ENCODE peak calls at places on chromosomes 4 and X, in five cellular contexts. K, N, J, G and T are unnamed samples. For H3K9me3, the result is how much of the 10 kb centered on the place peaks cover.

GRCh38 chrX:9581771-9582396 is 117.0 kb downstream of the TBL1X start:
- DNase-seq in G (no peak), J (no peak), N (no peak), K (no peak), T (no peak)

GRCh38 chrX:41516995-41517660 is 70.0 kb downstream of the NYX start:
- DNase-seq in G (no peak), N (no peak), J (no peak), K (no peak), T (no peak)

GRCh38 chrX:30156880-30157560 is 58.3 kb upstream of the MAGEB2 start:
- DNase-seq in G (no peak), J (no peak), N (no peak), K (no peak), T (no peak)

GRCh38 chrX:124719060-124719459 is 372.7 kb downstream of the SH2D1A start:
- DNase-seq in K (no peak), N (no peak), G (no peak), J (no peak), T (no peak)

GRCh38 chr4:66169341-66169740 is 499.1 kb upstream of the EPHA5 start:
- DNase-seq in N (no peak), K (no peak), G (no peak), J (no peak), T (no peak)

GRCh38 chr4:165058676-165059075 is 5.0 kb downstream of the TRIM75 start:
- DNase-seq in G (no peak), K (no peak), J (no peak), N (no peak), T (no peak)

GRCh38 chrX:23504895-23505294 is 162.4 kb upstream of the PRDX4 start:
- DNase-seq in N (no peak), J (no peak), K (no peak), G (no peak), T (no peak)

GRCh38 chr4:125319311-125319710 is 4.6 kb downstream of the FAT4 start:
- DNase-seq in N (no peak), J (no peak), G (no peak), K (no peak), T (no peak)

GRCh38 chr4:22460266-22460665 is 55.6 kb downstream of the ADGRA3 start:
- DNase-seq in G (no peak), N (no peak), K (no peak), J (no peak), T (no peak)

GRCh38 chr4:73730292-73730691 is 10.1 kb upstream of the CXCL8 start:
- DNase-seq in G (no peak), N (no peak), K (no peak), J (no peak), T (no peak)

GRCh38 chr4:21973850-21974249 is 25.3 kb upstream of the KCNIP4 start:
- DNase-seq in N (no peak), G (no peak), K (no peak), J (no peak), T (no peak)

GRCh38 chr4:137156054-137156453 is 376.2 kb downstream of the PCDH18 start:
- DNase-seq in J (no peak), G (no peak), N (no peak), K (no peak), T (no peak)

GRCh38 chr4:7029212-7029611 is 14.0 kb upstream of the TADA2B start:
- DNase-seq in G (no peak), K (no peak), J (no peak), N (no peak), T (no peak)

GRCh38 chr4:185833055-185833598 is 21.1 kb upstream of the SORBS2 start:
- DNase-seq in J (no peak), G (no peak), N (no peak), K (no peak), T (no peak)

GRCh38 chrX:41723305-41723704 is 676 bp upstream of the GPR82 start:
- DNase-seq in G (no peak), N (no peak), K (no peak), J (no peak), T (no peak)

GRCh38 chr4:18593297-18594002 is 571.9 kb upstream of the LCORL start:
- DNase-seq in K (peak), J (no peak), N (peak), G (peak), T (peak)

GRCh38 chrX:17634542-17635207 is 102.6 kb upstream of the SCML1 start:
- DNase-seq in G (no peak), K (no peak), J (no peak), N (no peak), T (no peak)

GRCh38 chrX:114152801-114153200 is 431.1 kb upstream of the HTR2C start:
- DNase-seq in N (no peak), J (no peak), K (no peak), G (no peak), T (no peak)

GRCh38 chr4:48064349-48064748 is 47.8 kb downstream of the NIPAL1 start:
- DNase-seq in K (no peak), G (no peak), N (no peak), J (no peak), T (no peak)

GRCh38 chr4:145937990-145938611 is 522 bp downstream of the ZNF827 start:
- DNase-seq in K (no peak), N (peak), J (no peak), G (peak), T (no peak)

GRCh38 chr4:72779256-72779655 is 210.2 kb upstream of the ADAMTS3 start:
- DNase-seq in K (no peak), G (no peak), J (no peak), N (no peak), T (no peak)

GRCh38 chrX:24672701-24673190 is 21.0 kb upstream of the POLA1 start:
- DNase-seq in J (no peak), K (no peak), N (no peak), G (no peak), T (no peak)

GRCh38 chr4:83252782-83253405 is 31.7 kb downstream of the COQ2 start:
- DNase-seq in G (peak), J (no peak), N (peak), K (no peak), T (peak)

GRCh38 chr4:55080174-55080865 is 45.1 kb downstream of the KDR start:
- DNase-seq in J (no peak), G (no peak), K (no peak), N (no peak), T (no peak)

DNA sequence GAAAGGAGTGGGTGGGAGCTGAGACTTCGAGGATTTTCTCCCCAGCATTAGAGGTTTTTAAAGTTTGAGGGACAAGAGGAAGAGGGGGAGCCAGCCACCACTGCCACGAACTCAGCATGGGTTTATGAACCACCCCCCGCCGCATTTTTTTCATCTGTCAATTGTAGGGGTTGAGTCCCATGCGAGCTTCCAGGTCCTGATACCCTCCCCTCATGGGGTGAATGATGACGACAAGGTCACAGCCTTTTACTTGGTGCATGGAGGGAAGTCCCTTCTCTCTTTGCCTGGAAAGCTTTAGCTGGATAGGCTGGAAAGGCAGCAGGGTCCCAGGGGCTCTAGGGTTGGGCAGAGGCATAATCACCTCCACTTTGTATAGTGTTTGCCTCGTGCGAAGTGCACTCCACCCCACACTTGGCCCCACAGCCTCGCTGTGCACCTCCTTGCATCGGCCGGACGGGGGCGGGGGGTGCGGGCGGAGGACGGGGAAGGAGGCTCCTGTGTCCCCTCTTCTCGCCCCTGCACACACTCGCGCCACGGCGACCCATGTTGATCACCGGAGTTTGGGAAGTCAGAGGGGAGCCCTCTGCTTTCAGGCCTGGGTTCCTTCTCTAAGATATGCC is 3.7 kb upstream of the NKX1-1 start:
- DNase-seq in N (no peak), K (no peak), J (no peak), G (peak), T (no peak)
- H3K9me3 ChIP-seq in N (under half), K (under half), J (under half), G (under half), T (under half)

GRCh38 chr4:11598591-11598990 is 169.9 kb upstream of the HS3ST1 start:
- DNase-seq in K (no peak), N (no peak), G (no peak), J (no peak), T (no peak)
- H3K9me3 ChIP-seq in K (under half), N (under half), G (under half), J (under half), T (under half)

DNA sequence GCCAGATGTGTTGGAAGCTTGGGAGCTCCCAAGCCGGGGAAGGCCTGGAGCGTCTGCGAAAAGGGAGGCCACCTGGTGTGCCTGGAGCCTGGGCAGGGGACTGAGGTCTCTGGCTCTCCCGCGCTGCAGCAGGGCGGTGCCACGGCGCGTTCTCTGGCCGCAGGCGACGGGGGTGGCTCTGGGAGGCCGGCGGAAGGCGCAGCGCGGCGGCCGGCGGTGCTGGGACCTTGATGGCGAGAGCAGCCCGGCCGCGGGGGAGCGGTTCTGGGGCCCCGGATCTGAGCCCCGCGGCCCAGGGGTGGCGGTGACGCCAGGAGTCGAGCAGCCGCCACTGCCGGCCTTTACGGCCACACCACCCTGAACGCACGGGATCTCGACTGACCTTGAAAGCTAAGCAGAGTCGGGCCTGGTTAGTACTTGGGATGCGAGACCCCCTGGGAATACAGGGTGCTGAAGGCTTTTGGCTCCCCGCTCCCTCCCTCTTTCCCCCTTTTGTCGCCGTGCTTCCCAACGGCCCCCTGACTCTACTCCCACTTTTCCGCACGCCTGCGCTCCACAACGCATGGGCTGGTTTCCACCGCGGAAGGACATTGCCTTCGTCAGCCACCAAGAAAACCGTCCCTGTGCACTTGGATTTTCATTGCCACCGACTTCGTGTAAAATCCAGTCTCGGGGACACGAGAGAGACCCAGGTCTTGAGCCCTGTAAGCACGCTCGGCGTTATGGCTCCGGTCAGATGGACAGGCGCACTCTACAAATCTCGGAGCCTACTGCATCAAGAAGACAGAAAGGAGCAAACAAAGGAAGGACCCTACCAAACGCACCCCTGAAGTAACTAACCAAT is 9.5 kb downstream of the FRG2 start:
- DNase-seq in N (no peak), G (no peak), J (no peak), K (no peak), T (no peak)
- H3K9me3 ChIP-seq in N (under half), G (under half), J (under half), K (under half), T (under half)

DNA sequence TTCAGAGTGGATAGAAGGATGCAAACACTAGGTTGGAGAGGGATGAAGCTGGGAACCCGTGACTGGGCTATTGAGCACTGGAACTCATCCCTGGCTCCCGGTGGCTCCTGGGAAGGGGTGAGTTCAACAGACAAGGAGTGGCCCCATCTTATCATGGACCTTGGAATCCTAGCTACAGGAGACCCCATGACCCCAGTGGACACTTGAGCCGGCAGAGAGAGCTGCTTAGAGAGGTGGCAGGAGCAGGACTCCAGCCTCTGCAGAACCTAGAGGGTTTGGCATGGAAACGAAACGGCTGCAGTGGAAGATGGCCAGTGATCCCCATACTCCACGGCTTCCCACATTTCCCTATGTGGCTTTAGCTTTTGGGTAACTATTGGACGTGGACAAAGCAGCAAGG is 205.8 kb upstream of the SPANXN1 start:
- DNase-seq in J (no peak), N (no peak), K (no peak), G (no peak), T (no peak)
- H3K9me3 ChIP-seq in J (under half), N (under half), K (under half), G (under half), T (under half)

GRCh38 chrX:19245711-19246269 is 97.9 kb upstream of the PDHA1 start:
- DNase-seq in N (no peak), J (no peak), K (no peak), G (no peak), T (no peak)
- H3K9me3 ChIP-seq in N (under half), J (under half), K (under half), G (under half), T (under half)

GRCh38 chrX:154308108-154308946 is 12.7 kb downstream of the TKTL1 start:
- DNase-seq in J (no peak), N (peak), K (peak), G (peak), T (peak)

GRCh38 chrX:154309041-154309775 is 13.6 kb downstream of the TKTL1 start:
- DNase-seq in J (no peak), G (no peak), K (no peak), N (no peak), T (no peak)

GRCh38 chrX:154307207-154307606 is 11.6 kb downstream of the TKTL1 start:
- DNase-seq in N (no peak), K (no peak), J (no peak), G (no peak), T (no peak)

GRCh38 chrX:154304901-154305300 is 9.3 kb downstream of the TKTL1 start:
- DNase-seq in N (no peak), G (no peak), K (no peak), J (no peak), T (no peak)

DNA sequence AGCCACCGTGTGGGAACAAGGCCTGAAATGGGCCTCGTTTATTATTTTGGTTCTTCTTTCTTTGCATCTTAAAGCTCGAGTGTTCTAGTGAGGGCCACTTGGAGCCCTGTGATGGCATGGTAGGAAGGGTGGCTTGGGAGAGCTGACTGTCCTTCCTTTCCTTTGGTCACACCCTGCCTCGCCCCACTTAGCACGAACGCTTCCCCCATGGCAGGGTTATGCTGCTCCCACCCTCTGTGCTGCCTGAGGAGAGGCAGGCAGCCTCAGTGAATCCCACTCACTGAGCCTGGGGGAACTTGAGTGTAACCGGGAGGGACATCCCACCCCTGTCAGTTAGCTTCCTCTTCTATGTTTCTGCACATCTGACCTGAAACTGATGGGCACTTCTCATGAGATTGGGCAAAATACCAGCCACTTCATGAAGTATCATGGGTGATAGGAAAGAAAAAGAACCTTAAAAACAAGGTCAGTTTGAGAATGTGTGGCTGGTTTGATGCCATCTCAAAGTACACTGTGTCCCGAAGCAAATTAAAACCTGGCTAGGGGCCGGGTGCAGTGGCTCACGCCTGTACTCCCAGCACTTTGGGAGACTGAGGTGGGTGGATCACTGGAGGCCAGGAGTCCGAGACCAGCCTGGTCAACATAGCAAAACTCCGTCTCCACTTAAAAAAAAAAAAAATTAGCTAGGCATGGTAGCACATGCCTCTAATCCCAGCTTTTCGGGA is 10.0 kb downstream of the TKTL1 start:
- DNase-seq in K (no peak), J (no peak), G (no peak), N (no peak), T (no peak)
- H3K9me3 ChIP-seq in K (under half), J (under half), G (under half), N (under half), T (under half)

DNA sequence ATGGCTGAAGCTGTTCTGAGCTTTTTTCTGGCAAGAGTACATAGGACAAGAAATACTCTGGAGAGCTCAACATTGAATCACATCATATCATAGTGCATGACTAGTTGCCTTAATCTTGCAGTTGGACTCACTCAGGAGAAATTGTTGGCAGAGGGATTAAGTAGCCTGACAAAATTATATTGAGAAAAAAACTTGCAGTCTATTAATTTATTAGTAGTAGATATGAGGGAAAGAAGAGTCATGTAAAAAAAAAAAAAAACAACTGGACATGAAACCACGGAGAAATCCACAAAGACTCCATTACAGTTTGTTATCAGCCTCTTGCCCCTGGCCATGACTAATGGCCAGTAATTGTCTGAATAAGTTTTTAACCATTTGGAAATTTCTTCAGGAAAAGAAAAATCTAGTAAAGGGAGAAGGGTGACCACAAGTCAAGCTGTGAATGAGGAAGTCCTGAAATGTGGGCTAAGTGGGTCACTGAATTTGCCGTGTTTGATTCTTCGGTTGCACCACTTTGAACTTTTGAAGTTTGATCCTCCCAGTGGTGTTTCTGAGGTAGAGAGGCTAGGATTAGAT is 45.6 kb downstream of the FHL1 start:
- DNase-seq in J (no peak), G (no peak), K (no peak), N (no peak), T (no peak)
- H3K9me3 ChIP-seq in J (under half), G (under half), K (under half), N (under half), T (under half)

GRCh38 chrX:149493567-149494562 is 11.2 kb downstream of the IDS start:
- DNase-seq in N (no peak), J (no peak), K (no peak), G (no peak), T (no peak)

GRCh38 chrX:149490100-149490499 is 15.0 kb downstream of the IDS start:
- DNase-seq in K (no peak), G (no peak), J (no peak), N (no peak), T (no peak)

GRCh38 chrX:149495573-149496071 is 9.5 kb downstream of the IDS start:
- DNase-seq in K (no peak), G (no peak), N (no peak), J (no peak), T (no peak)

GRCh38 chrX:149494844-149495565 is 10.1 kb downstream of the IDS start:
- DNase-seq in N (no peak), J (no peak), K (no peak), G (no peak), T (no peak)

GRCh38 chrX:149491812-149492211 is 13.3 kb downstream of the IDS start:
- DNase-seq in G (peak), K (no peak), J (no peak), N (no peak), T (no peak)
- H3K9me3 ChIP-seq in G (under half), K (under half), J (under half), N (under half), T (under half)

DNA sequence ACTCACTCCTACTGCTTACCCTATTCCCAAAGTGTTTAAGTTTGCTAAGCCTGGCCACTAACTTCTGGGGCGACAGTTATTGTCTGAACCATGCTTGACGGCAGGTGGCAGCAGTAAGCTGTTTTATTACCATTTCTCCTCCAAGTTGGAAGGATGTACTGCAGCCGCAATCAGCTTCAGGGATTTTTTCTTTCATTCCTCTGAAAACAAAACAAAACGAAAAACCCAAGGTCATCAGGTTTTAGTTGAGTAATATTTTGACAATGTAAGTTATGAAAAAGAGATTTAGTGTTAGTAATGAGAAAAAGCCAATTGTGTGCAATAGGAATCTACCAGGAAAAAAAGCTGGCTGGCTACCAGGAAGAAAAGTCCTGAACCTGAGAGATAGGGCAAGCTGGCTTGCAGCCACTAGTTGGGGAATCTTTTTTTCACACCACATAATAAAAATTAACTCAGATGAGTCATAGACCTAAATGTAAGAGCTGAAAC is 13.2 kb upstream of the RAB9B start:
- DNase-seq in N (no peak), J (peak), G (peak), K (peak), T (peak)
- H3K9me3 ChIP-seq in N (under half), J (under half), G (under half), K (under half), T (under half)

DNA sequence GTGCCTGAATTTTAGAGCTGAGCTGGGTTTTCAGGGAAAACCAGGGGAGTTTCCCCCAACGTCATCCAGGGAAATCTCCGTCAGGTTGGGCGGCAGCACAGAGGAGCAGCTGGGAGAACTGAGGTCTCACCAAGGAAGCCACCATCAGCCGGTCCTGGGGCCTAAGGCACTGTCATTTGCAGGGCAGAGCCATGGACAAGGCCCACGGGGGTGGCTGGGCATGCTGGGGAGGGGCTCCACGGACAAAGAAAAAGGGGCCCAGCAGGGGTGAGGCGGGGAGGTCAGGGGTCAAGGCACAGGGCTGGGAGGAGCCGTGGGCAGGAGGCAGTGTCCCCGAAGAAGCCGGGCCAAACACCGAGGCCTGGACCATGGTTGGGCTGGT is 109.8 kb downstream of the HMX1 start:
- DNase-seq in J (peak), K (no peak), N (no peak), G (no peak), T (no peak)
- H3K9me3 ChIP-seq in J (under half), K (under half), N (under half), G (under half), T (under half)